ENCODE peak calls at places on chromosomes 12 and 14, in nine cellular contexts. H, D, M, X, P, Q, R, K and S are unnamed samples.

GRCh38 chr12:113088971-113089756 is 32.6 kb downstream of the DTX1 start:
- DNase-seq in D (no peak), Q (no peak), R (no peak), H (no peak), P (no peak), M (no peak), K (no peak), X (no peak), S (no peak)

GRCh38 chr12:26153421-26154154 is 28.8 kb upstream of the BHLHE41 start:
- DNase-seq in R (peak), H (no peak), X (peak), Q (no peak), D (peak), M (peak), K (no peak), P (no peak), S (no peak)

GRCh38 chr14:88143817-88144216 is 138.9 kb downstream of the GPR65 start:
- DNase-seq in R (no peak), D (no peak), K (no peak), H (no peak), M (no peak), X (no peak), P (no peak), Q (no peak), S (no peak)

GRCh38 chr12:12561305-12562015 is 1.2 kb downstream of the DUSP16 start:
- DNase-seq in K (peak), M (peak), Q (peak), D (peak), R (peak), X (no peak), P (peak), H (no peak), S (peak)

GRCh38 chr12:79174656-79175055 is 310.1 kb downstream of the SYT1 start:
- DNase-seq in D (no peak), M (peak), X (peak), H (peak), R (no peak), Q (peak), P (no peak), K (no peak), S (no peak)

GRCh38 chr12:103519632-103520031 is 23.9 kb upstream of the C12orf42 start:
- DNase-seq in P (no peak), M (no peak), Q (no peak), X (no peak), K (no peak), R (no peak), D (no peak), H (no peak), S (no peak)

GRCh38 chr14:63290741-63291286 is 27.9 kb downstream of the GPHB5 start:
- DNase-seq in X (no peak), H (no peak), P (no peak), K (no peak), D (no peak), M (no peak), Q (no peak), R (peak), S (no peak)

GRCh38 chr14:58808828-58809227 is 171.1 kb downstream of the DACT1 start:
- DNase-seq in R (no peak), H (no peak), Q (no peak), P (no peak), M (peak), K (peak), D (no peak), X (peak), S (no peak)

GRCh38 chr12:11684393-11684792 is 34.9 kb downstream of the ETV6 start:
- DNase-seq in X (no peak), M (no peak), D (no peak), Q (no peak), H (no peak), P (no peak), K (no peak), R (no peak), S (no peak)

GRCh38 chr14:36975834-36976233 is 196.6 kb downstream of the SLC25A21 start:
- DNase-seq in R (no peak), K (no peak), Q (no peak), P (no peak), H (no peak), M (peak), X (no peak), D (no peak), S (no peak)

GRCh38 chr12:5485471-5485870 is 53.6 kb downstream of the NTF3 start:
- DNase-seq in K (no peak), P (no peak), M (no peak), X (no peak), H (no peak), Q (no peak), R (no peak), D (no peak), S (no peak)

GRCh38 chr14:58647777-58648176 is 10.0 kb downstream of the DACT1 start:
- DNase-seq in Q (no peak), D (no peak), H (no peak), M (no peak), K (no peak), P (no peak), X (no peak), R (no peak), S (no peak)

GRCh38 chr12:85424581-85425348 is 144.7 kb downstream of the ALX1 start:
- DNase-seq in M (peak), R (no peak), D (peak), X (no peak), Q (peak), P (no peak), H (no peak), K (no peak), S (no peak)

GRCh38 chr12:118436986-118437385 is 60.6 kb downstream of the SUDS3 start:
- DNase-seq in P (no peak), K (no peak), D (no peak), H (no peak), M (no peak), R (no peak), Q (no peak), X (no peak), S (no peak)

GRCh38 chr14:68374682-68375081 is 418.2 kb downstream of the ZFP36L1 start:
- DNase-seq in K (no peak), X (no peak), H (no peak), M (no peak), R (no peak), D (peak), P (no peak), Q (no peak), S (no peak)

GRCh38 chr14:74038015-74038859 is 19.1 kb downstream of the BBOF1 start:
- DNase-seq in D (no peak), P (no peak), R (no peak), M (peak), Q (peak), H (peak), K (no peak), X (no peak), S (no peak)

GRCh38 chr14:103404032-103404918 is 19.1 kb downstream of the MARK3 start:
- DNase-seq in D (peak), R (no peak), K (no peak), P (no peak), H (no peak), X (no peak), Q (no peak), M (no peak), S (no peak)

GRCh38 chr14:89417111-89417468 is at the start of gene FOXN3:
- DNase-seq in R (peak), K (peak), P (peak), H (no peak), Q (peak), X (peak), M (peak), D (peak), S (peak)

GRCh38 chr14:25150401-25150800 is 100.5 kb upstream of the STXBP6 start:
- DNase-seq in P (no peak), Q (no peak), X (no peak), M (no peak), R (no peak), K (no peak), H (no peak), D (no peak), S (no peak)

GRCh38 chr14:67418368-67419174 is 6.6 kb upstream of the PLEK2 start:
- DNase-seq in M (peak), X (no peak), P (no peak), K (no peak), H (no peak), R (no peak), D (no peak), Q (no peak), S (no peak)

GRCh38 chr12:27652174-27652763 is 44.0 kb upstream of the REP15 start:
- DNase-seq in K (peak), Q (peak), X (no peak), D (peak), H (peak), P (peak), R (no peak), M (peak), S (no peak)

GRCh38 chr12:115934877-115935276 is 342.6 kb downstream of the MED13L start:
- DNase-seq in H (no peak), M (no peak), R (no peak), X (no peak), D (no peak), Q (no peak), K (no peak), P (no peak), S (no peak)

GRCh38 chr12:122646568-122647220 is 56.5 kb downstream of the HCAR2 start:
- DNase-seq in P (no peak), K (no peak), X (peak), R (no peak), D (no peak), H (no peak), M (peak), Q (peak), S (no peak)

GRCh38 chr14:80316426-80316825 is 105.1 kb upstream of the DIO2 start:
- DNase-seq in H (no peak), M (no peak), D (no peak), K (no peak), R (no peak), X (no peak), Q (no peak), P (no peak), S (no peak)

DNA sequence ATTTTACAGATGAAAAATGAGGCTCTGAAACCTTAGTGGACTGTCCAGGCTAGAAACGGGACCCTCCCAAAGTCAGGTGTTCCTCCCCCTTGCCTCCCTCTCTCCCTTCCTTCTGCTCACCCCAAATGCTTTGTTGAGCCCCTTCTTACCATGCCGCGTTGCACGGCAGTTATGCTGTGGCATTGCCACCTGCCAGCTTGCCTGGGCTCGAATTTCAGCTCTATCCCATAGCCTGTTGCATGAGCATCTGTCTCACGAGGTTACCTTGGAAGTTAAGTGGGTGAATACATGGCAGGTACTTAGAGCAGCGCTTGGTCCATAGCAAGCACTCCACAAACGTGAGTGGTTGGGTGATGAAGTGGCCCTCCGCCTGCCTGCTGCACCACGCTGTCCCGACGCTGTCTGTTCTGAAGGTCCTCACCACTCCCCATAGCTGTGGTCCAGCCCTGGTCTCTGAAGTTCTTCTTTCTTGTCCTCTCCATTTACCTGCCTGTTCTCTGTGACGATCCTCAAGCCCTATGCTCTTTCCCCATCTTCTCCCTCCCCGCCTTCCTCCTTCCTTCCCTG is 269.9 kb downstream of the CACNA1C start:
- DNase-seq in H (no peak), K (no peak), Q (no peak), M (no peak), P (no peak), R (no peak), D (no peak), X (no peak), S (no peak)
- H3K27ac ChIP-seq in H (no peak), K (no peak), Q (no peak), M (no peak), P (no peak), R (no peak), D (no peak), X (no peak), S (no peak)

GRCh38 chr12:50397122-50397650 is 777 bp upstream of the FAM186A start:
- DNase-seq in H (no peak), X (no peak), Q (no peak), D (no peak), K (no peak), R (no peak), M (no peak), P (no peak), S (no peak)

GRCh38 chr12:50400104-50400637 is 514 bp upstream of the LARP4 start:
- DNase-seq in Q (peak), K (no peak), H (peak), X (no peak), R (no peak), P (no peak), M (no peak), D (no peak), S (no peak)

GRCh38 chr12:50398931-50399330 is 1.8 kb upstream of the LARP4 start:
- DNase-seq in D (no peak), X (no peak), K (no peak), Q (no peak), H (no peak), R (no peak), M (no peak), P (peak), S (no peak)

GRCh38 chr12:50390284-50390683 is 6.1 kb downstream of the FAM186A start:
- DNase-seq in R (no peak), P (no peak), Q (no peak), H (no peak), K (no peak), D (no peak), X (no peak), M (peak), S (no peak)

GRCh38 chr12:50394469-50395029 is 1.9 kb downstream of the FAM186A start:
- DNase-seq in M (no peak), P (no peak), H (no peak), X (no peak), D (no peak), K (no peak), R (no peak), Q (no peak), S (no peak)
- H3K27ac ChIP-seq in M (no peak), P (no peak), H (no peak), X (no peak), D (no peak), K (no peak), R (no peak), Q (no peak), S (no peak)

DNA sequence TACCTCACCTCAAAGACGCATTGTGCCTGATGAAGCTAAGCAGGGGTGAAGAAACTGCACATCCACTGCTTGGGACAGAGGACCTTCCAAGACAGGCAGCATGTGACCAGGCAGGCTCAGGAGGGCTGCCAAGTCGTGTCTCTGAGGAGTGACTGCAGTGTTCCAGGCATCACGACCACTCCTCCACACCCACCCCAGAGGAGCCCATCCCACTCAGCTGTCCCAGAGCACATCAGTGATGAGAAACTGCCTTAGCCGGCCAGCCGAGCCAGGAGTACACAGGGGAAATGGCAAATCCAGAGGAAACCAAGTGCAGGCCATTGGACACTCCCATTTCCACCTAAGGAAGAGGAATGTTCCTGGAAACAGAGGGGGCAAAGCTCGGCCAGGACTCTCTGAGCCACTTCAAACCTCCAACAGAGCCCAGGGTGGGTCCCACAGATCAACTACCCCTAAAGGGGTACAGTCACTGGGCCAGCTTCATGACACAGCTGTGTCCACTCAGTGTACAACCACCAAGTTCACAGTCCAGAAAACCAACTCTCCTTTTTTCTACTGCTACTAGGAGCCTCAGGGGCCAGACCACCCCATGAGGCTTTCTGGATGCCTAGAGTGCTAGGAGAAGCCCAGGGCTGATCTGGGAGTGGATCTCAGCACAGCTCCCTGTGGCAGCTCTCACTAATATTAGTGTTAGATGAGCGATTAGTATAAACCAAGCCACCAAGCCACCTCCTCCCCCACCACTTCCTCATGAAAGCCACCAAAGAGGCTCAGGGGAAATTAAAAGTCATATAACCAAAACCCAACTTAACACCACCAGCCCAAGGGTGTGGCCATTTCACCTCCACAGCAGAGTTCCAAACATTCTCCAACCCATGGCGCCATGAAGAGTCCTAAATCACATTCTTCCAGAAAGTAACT is 15.4 kb downstream of the PXN start:
- DNase-seq in R (peak), K (no peak), Q (no peak), P (peak), M (no peak), H (no peak), D (peak), X (no peak), S (no peak)
- H3K27ac ChIP-seq in R (peak), K (peak), Q (no peak), P (no peak), M (peak), H (no peak), D (peak), X (peak), S (peak)

DNA sequence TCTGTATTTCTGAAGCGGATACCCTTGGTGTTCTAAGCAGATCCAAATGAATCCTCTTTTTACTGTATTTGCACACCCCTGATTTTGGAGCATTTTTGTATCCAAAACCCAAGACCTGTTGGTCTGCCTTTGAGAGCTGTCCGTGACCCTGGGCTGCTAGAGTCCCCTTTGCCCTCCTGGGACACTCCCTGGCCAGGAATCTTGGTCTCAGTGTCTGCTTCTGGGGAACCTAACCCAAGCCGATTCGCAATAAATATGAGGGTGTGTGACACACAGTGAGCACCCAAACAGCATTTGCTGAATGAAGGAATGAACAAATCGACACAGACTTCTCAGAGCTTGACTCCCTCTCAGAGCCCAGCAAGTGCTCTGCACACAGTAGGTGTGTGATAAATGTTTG is 92.9 kb downstream of the SCARB1 start:
- DNase-seq in K (no peak), M (no peak), Q (no peak), R (no peak), P (no peak), D (no peak), H (no peak), X (no peak), S (no peak)
- H3K27ac ChIP-seq in K (no peak), M (peak), Q (no peak), R (no peak), P (no peak), D (no peak), H (no peak), X (no peak), S (no peak)